ENCODE peak calls at places on chromosomes 2 and 18, in eight cellular contexts. S, U, G, H, C, M, E and T are unnamed samples.

GRCh38 chr18:35159782-35160181 is 81.1 kb upstream of the ZNF397 start:
- DNase-seq in S (no peak), U (peak), G (no peak), H (no peak), C (no peak), M (no peak), E (no peak), T (no peak)

GRCh38 chr2:233778030-233778429 is at the start of gene MROH2A:
- DNase-seq in S (no peak), U (no peak), G (no peak), H (no peak), C (no peak), M (no peak), E (no peak), T (no peak)

GRCh38 chr18:2302628-2303516 is 268.4 kb downstream of the METTL4 start:
- DNase-seq in S (no peak), U (peak), G (no peak), H (no peak), C (no peak), M (peak), E (peak), T (no peak)

GRCh38 chr2:224982910-224983688 is 59.2 kb downstream of the DOCK10 start:
- DNase-seq in S (peak), U (no peak), G (no peak), H (peak), C (no peak), M (peak), E (no peak), T (no peak)

GRCh38 chr2:101265893-101266499 is 13.3 kb downstream of the CNOT11 start:
- DNase-seq in S (no peak), U (peak), G (no peak), H (no peak), C (no peak), M (no peak), E (no peak), T (no peak)

GRCh38 chr2:167134381-167135072 is 246.2 kb downstream of the XIRP2 start:
- DNase-seq in S (peak), U (peak), G (no peak), H (peak), C (no peak), M (peak), E (peak), T (no peak)

GRCh38 chr2:218962859-218963492 is 3.5 kb downstream of the CDK5R2 start:
- DNase-seq in S (no peak), U (peak), G (peak), H (peak), C (peak), M (no peak), E (no peak), T (peak)

GRCh38 chr18:42030586-42031182 is 75.7 kb downstream of the PIK3C3 start:
- DNase-seq in S (no peak), U (peak), G (no peak), H (peak), C (peak), M (no peak), E (no peak), T (no peak)

GRCh38 chr2:238872628-238873400 is 24.9 kb downstream of the TWIST2 start:
- DNase-seq in S (no peak), U (no peak), G (no peak), H (no peak), C (no peak), M (no peak), E (no peak), T (no peak)

GRCh38 chr2:100130595-100131391 is 11.6 kb downstream of the AFF3 start:
- DNase-seq in S (no peak), U (no peak), G (no peak), H (no peak), C (no peak), M (no peak), E (no peak), T (no peak)

GRCh38 chr2:38966678-38967077 is 77.0 kb downstream of the ARHGEF33 start:
- DNase-seq in S (no peak), U (no peak), G (no peak), H (no peak), C (no peak), M (no peak), E (no peak), T (no peak)

GRCh38 chr18:37389684-37390368 is 175.8 kb downstream of the CELF4 start:
- DNase-seq in S (no peak), U (no peak), G (no peak), H (no peak), C (no peak), M (no peak), E (no peak), T (no peak)

GRCh38 chr2:216495656-216496055 is 3.0 kb upstream of the RPL37A start:
- DNase-seq in S (no peak), U (peak), G (no peak), H (peak), C (no peak), M (no peak), E (no peak), T (peak)

GRCh38 chr2:9982248-9982647 is 30.8 kb downstream of the GRHL1 start:
- DNase-seq in S (peak), U (no peak), G (no peak), H (peak), C (no peak), M (peak), E (no peak), T (no peak)

GRCh38 chr2:27291865-27292264 is 9.6 kb downstream of the TRIM54 start:
- DNase-seq in S (no peak), U (peak), G (no peak), H (no peak), C (peak), M (no peak), E (no peak), T (no peak)

GRCh38 chr2:170368370-170368769 is 190.4 kb downstream of the MYO3B start:
- DNase-seq in S (no peak), U (no peak), G (no peak), H (no peak), C (no peak), M (no peak), E (no peak), T (no peak)

GRCh38 chr18:5451130-5451529 is 92.7 kb downstream of the EPB41L3 start:
- DNase-seq in S (no peak), U (no peak), G (no peak), H (peak), C (no peak), M (no peak), E (no peak), T (no peak)

GRCh38 chr18:46335551-46336059 is 231.4 kb downstream of the HAUS1 start:
- DNase-seq in S (no peak), U (peak), G (no peak), H (no peak), C (peak), M (no peak), E (no peak), T (no peak)

GRCh38 chr2:111231532-111232252 is 111.0 kb downstream of the BCL2L11 start:
- DNase-seq in S (no peak), U (no peak), G (no peak), H (no peak), C (no peak), M (no peak), E (no peak), T (no peak)

DNA sequence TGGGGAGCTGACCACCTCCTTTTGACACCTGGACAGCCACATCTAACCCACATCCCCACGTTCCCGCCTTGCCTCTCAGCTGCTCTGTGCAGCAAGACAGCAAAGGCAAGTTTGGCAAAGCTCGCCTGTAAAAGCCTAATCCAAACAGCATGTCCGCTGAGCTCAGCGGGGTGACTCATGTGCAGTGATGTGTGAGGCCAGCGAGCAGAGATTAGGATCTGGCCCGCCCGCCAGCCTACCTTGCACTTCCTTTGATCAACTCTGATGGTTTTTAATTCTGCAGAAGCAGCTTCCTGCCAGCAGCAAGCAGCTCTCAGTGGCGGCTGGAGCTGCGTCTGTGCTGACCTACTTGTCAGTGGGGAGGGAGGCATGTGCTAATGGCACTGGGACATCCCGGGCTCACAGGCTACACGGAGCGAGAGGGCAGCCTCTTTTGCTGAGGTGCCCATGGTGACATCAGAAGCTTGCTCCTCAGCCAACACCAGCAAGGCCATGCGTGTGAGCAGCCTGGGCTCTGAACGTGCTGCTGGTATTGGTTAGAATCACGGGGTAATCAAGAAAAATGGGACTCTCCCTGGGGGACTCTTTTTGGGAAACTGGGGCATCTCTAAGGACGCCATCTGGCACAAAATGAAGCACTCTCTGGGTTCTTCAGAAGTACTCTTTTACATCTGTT is 36.0 kb upstream of the EML4 start:
- DNase-seq in S (peak), U (peak), G (no peak), H (peak), C (peak), M (peak), E (peak), T (peak)
- H3K4me3 ChIP-seq in S (peak), U (no peak), G (peak), H (peak), C (no peak), M (peak), E (peak), T (peak)

GRCh38 chr2:126650994-126651393 is 5.0 kb upstream of the GYPC start:
- DNase-seq in S (no peak), U (no peak), G (no peak), H (no peak), C (no peak), M (no peak), E (no peak), T (no peak)
- TF ChIP-seq CTCF in S (no peak), U (no peak), G (no peak), H (no peak), C (no peak), M (no peak), E (no peak), T (no peak)

GRCh38 chr2:43279317-43279840 is 53.0 kb upstream of the ZFP36L2 start:
- DNase-seq in S (no peak), U (no peak), G (no peak), H (no peak), C (no peak), M (no peak), E (no peak), T (no peak)
- H3K4me3 ChIP-seq in S (no peak), U (no peak), G (no peak), H (no peak), C (no peak), M (no peak), E (no peak), T (no peak)

GRCh38 chr2:19769513-19769912 is 132.3 kb downstream of the TTC32 start:
- DNase-seq in S (no peak), U (peak), G (no peak), H (peak), C (no peak), M (no peak), E (no peak), T (no peak)
- TF ChIP-seq CTCF in S (no peak), U (peak), G (no peak), H (peak), C (peak), M (no peak), E (peak), T (peak)

GRCh38 chr2:138782378-138782777 is 2.2 kb upstream of the NXPH2 start:
- DNase-seq in S (no peak), U (no peak), G (no peak), H (no peak), C (no peak), M (no peak), E (no peak), T (no peak)

GRCh38 chr2:138779451-138780440 is at the start of gene NXPH2:
- DNase-seq in S (no peak), U (no peak), G (no peak), H (no peak), C (peak), M (no peak), E (no peak), T (peak)

GRCh38 chr2:138780451-138780880 is 276 bp upstream of the NXPH2 start:
- DNase-seq in S (no peak), U (no peak), G (peak), H (no peak), C (peak), M (no peak), E (no peak), T (peak)

GRCh38 chr2:138777996-138778395 is 2.2 kb downstream of the NXPH2 start:
- DNase-seq in S (no peak), U (no peak), G (no peak), H (peak), C (peak), M (no peak), E (no peak), T (no peak)

DNA sequence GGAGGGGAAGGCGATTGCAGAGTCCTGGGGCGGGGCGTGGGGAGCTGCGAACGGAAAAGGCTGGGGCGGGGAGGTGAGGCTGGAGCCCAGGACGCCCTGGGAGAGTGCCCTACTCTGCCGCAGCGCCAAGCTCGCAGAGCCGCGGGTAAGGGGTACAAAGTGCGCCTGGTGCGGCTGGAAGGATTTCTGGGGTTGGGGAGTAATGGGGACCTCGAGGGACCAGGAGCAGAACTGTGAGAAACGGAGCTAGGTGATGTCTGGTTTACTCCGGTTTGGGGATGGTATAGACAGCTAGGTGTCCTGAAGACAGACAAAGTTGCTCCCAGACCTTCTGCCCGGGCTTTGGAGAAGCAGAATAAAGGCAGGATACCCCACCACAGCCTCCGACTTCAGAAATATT is 718 bp upstream of the NXPH2 start:
- DNase-seq in S (no peak), U (no peak), G (no peak), H (no peak), C (peak), M (no peak), E (no peak), T (no peak)
- H3K4me3 ChIP-seq in S (no peak), U (no peak), G (no peak), H (no peak), C (peak), M (no peak), E (peak), T (no peak)

GRCh38 chr18:9055185-9055584 is 47.3 kb upstream of the NDUFV2 start:
- DNase-seq in S (peak), U (peak), G (no peak), H (peak), C (no peak), M (peak), E (peak), T (no peak)
- TF ChIP-seq CTCF in S (peak), U (peak), G (no peak), H (peak), C (peak), M (no peak), E (no peak), T (peak)